ENCODE peak calls at places on chromosomes 16 and 17, in eight cellular contexts. One of them, this sample, is unnamed.

GRCh38 chr16:84720180-84720579 is 20.4 kb downstream of the USP10 start:
- DNase-seq in NCI-H1105: no peak
- DNase-seq in AML-193: no peak
- DNase-seq in NCI-H1930: no peak
- DNase-seq in stimulated activated CD4-positive, alpha-beta T cell treated with anti-CD3 and anti-CD28 coated beads, Interleukin-2, amount 100 ng/mL, for 48 hours: no peak
- DNase-seq in stimulated activated CD8-positive, alpha-beta memory T cell treated with anti-CD3 and anti-CD28 coated beads, Interleukin-2, amount 100 ng/mL, for 48 hours: no peak
- DNase-seq in renal cortical epithelial cell: no peak
- DNase-seq in GM20000: no peak
- DNase-seq in this sample: no peak

GRCh38 chr17:1715803-1716075 is 5.6 kb upstream of the TLCD2 start:
- DNase-seq in stimulated activated CD8-positive, alpha-beta memory T cell treated with anti-CD3 and anti-CD28 coated beads, Interleukin-2, amount 100 ng/mL, for 48 hours: no peak
- DNase-seq in NCI-H1105: no peak
- DNase-seq in stimulated activated CD4-positive, alpha-beta T cell treated with anti-CD3 and anti-CD28 coated beads, Interleukin-2, amount 100 ng/mL, for 48 hours: no peak
- DNase-seq in renal cortical epithelial cell: no peak
- DNase-seq in NCI-H1930: no peak
- DNase-seq in GM20000: peak
- DNase-seq in AML-193: no peak
- DNase-seq in this sample: no peak

GRCh38 chr17:4818276-4818675 is 11.3 kb downstream of the PLD2 start:
- DNase-seq in NCI-H1930: no peak
- DNase-seq in GM20000: no peak
- DNase-seq in AML-193: no peak
- DNase-seq in NCI-H1105: no peak
- DNase-seq in renal cortical epithelial cell: no peak
- DNase-seq in stimulated activated CD4-positive, alpha-beta T cell treated with anti-CD3 and anti-CD28 coated beads, Interleukin-2, amount 100 ng/mL, for 48 hours: no peak
- DNase-seq in stimulated activated CD8-positive, alpha-beta memory T cell treated with anti-CD3 and anti-CD28 coated beads, Interleukin-2, amount 100 ng/mL, for 48 hours: no peak
- DNase-seq in this sample: no peak

GRCh38 chr16:7304932-7305331 is 27.7 kb upstream of the RBFOX1 start:
- DNase-seq in NCI-H1105: no peak
- DNase-seq in AML-193: no peak
- DNase-seq in stimulated activated CD4-positive, alpha-beta T cell treated with anti-CD3 and anti-CD28 coated beads, Interleukin-2, amount 100 ng/mL, for 48 hours: no peak
- DNase-seq in NCI-H1930: no peak
- DNase-seq in GM20000: no peak
- DNase-seq in renal cortical epithelial cell: no peak
- DNase-seq in stimulated activated CD8-positive, alpha-beta memory T cell treated with anti-CD3 and anti-CD28 coated beads, Interleukin-2, amount 100 ng/mL, for 48 hours: no peak
- DNase-seq in this sample: no peak

GRCh38 chr16:12758031-12758669 is 45.5 kb downstream of the CPPED1 start:
- DNase-seq in stimulated activated CD8-positive, alpha-beta memory T cell treated with anti-CD3 and anti-CD28 coated beads, Interleukin-2, amount 100 ng/mL, for 48 hours: no peak
- DNase-seq in GM20000: no peak
- DNase-seq in NCI-H1930: no peak
- DNase-seq in renal cortical epithelial cell: no peak
- DNase-seq in NCI-H1105: no peak
- DNase-seq in stimulated activated CD4-positive, alpha-beta T cell treated with anti-CD3 and anti-CD28 coated beads, Interleukin-2, amount 100 ng/mL, for 48 hours: no peak
- DNase-seq in AML-193: no peak
- DNase-seq in this sample: no peak

GRCh38 chr17:50640701-50641338 is 6.1 kb downstream of the ABCC3 start:
- DNase-seq in stimulated activated CD8-positive, alpha-beta memory T cell treated with anti-CD3 and anti-CD28 coated beads, Interleukin-2, amount 100 ng/mL, for 48 hours: no peak
- DNase-seq in renal cortical epithelial cell: peak
- DNase-seq in NCI-H1105: no peak
- DNase-seq in AML-193: peak
- DNase-seq in GM20000: no peak
- DNase-seq in NCI-H1930: no peak
- DNase-seq in stimulated activated CD4-positive, alpha-beta T cell treated with anti-CD3 and anti-CD28 coated beads, Interleukin-2, amount 100 ng/mL, for 48 hours: no peak
- DNase-seq in this sample: no peak

GRCh38 chr17:68255731-68256538 is 8.1 kb downstream of the AMZ2 start:
- DNase-seq in AML-193: peak
- DNase-seq in renal cortical epithelial cell: no peak
- DNase-seq in NCI-H1105: no peak
- DNase-seq in GM20000: no peak
- DNase-seq in stimulated activated CD4-positive, alpha-beta T cell treated with anti-CD3 and anti-CD28 coated beads, Interleukin-2, amount 100 ng/mL, for 48 hours: no peak
- DNase-seq in stimulated activated CD8-positive, alpha-beta memory T cell treated with anti-CD3 and anti-CD28 coated beads, Interleukin-2, amount 100 ng/mL, for 48 hours: no peak
- DNase-seq in NCI-H1930: no peak
- DNase-seq in this sample: no peak

GRCh38 chr16:74652249-74652648 is 14.4 kb downstream of the RFWD3 start:
- DNase-seq in NCI-H1930: no peak
- DNase-seq in AML-193: no peak
- DNase-seq in renal cortical epithelial cell: no peak
- DNase-seq in stimulated activated CD4-positive, alpha-beta T cell treated with anti-CD3 and anti-CD28 coated beads, Interleukin-2, amount 100 ng/mL, for 48 hours: no peak
- DNase-seq in stimulated activated CD8-positive, alpha-beta memory T cell treated with anti-CD3 and anti-CD28 coated beads, Interleukin-2, amount 100 ng/mL, for 48 hours: no peak
- DNase-seq in NCI-H1105: no peak
- DNase-seq in GM20000: no peak
- DNase-seq in this sample: no peak

GRCh38 chr17:846901-847777 is 65.0 kb downstream of the MRM3 start:
- DNase-seq in stimulated activated CD8-positive, alpha-beta memory T cell treated with anti-CD3 and anti-CD28 coated beads, Interleukin-2, amount 100 ng/mL, for 48 hours: no peak
- DNase-seq in AML-193: no peak
- DNase-seq in GM20000: no peak
- DNase-seq in renal cortical epithelial cell: peak
- DNase-seq in NCI-H1930: no peak
- DNase-seq in NCI-H1105: no peak
- DNase-seq in stimulated activated CD4-positive, alpha-beta T cell treated with anti-CD3 and anti-CD28 coated beads, Interleukin-2, amount 100 ng/mL, for 48 hours: no peak
- DNase-seq in this sample: no peak

This sample was measured in natural killer cell.